ENCODE peak calls at places on chromosomes 4 and X, in four cellular contexts. N, P, Q and B are unnamed samples.

GRCh38 chrX:116285506-116285905 is 115.0 kb downstream of the AGTR2 start:
- DNase-seq in N (no peak), P (no peak), Q (no peak), B (no peak)

GRCh38 chr4:7323872-7324650 is 110.7 kb downstream of the PSAPL1 start:
- DNase-seq in N (peak; percentile 46), P (no peak), Q (no peak), B (no peak)

GRCh38 chr4:168569066-168569908 is 72.4 kb downstream of the PALLD start:
- DNase-seq in N (peak; percentile 32), P (no peak), Q (no peak), B (peak; percentile 49)

GRCh38 chr4:152935661-152936445 is at the start of gene FHDC1:
- DNase-seq in N (peak; percentile 60), P (peak; percentile 60), Q (no peak), B (no peak)

GRCh38 chrX:21375795-21376069 is 1.5 kb downstream of the CNKSR2 start:
- DNase-seq in N (peak; percentile 15), P (no peak), Q (no peak), B (no peak)

GRCh38 chr4:119490335-119490734 is 138.3 kb downstream of the PDE5A start:
- DNase-seq in N (no peak), P (no peak), Q (peak; percentile 32), B (peak; percentile 39)

GRCh38 chr4:112060212-112060611 is 85.0 kb upstream of the FAM241A start:
- DNase-seq in N (no peak), P (no peak), Q (peak; percentile 11), B (peak; percentile 41)

GRCh38 chr4:13640149-13640671 is 12.7 kb upstream of the BOD1L1 start:
- DNase-seq in N (peak; percentile 19), P (no peak), Q (no peak), B (peak; percentile 84)

GRCh38 chrX:127606590-127606989 is 445.6 kb downstream of the ACTRT1 start:
- DNase-seq in N (no peak), P (no peak), Q (no peak), B (no peak)

GRCh38 chrX:149151805-149152757 is 353.0 kb downstream of the IDS start:
- DNase-seq in N (no peak), P (no peak), Q (no peak), B (peak; percentile 38)

GRCh38 chr4:36269116-36269515 is 12.3 kb upstream of the DTHD1 start:
- DNase-seq in N (no peak), P (no peak), Q (no peak), B (no peak)

GRCh38 chr4:139528377-139529005 is 27.5 kb downstream of the SETD7 start:
- DNase-seq in N (no peak), P (no peak), Q (no peak), B (peak; percentile 97)

GRCh38 chr4:95124906-95125504 is 367.2 kb downstream of the BMPR1B start:
- DNase-seq in N (peak; percentile 54), P (no peak), Q (peak; percentile 25), B (peak; percentile 77)

GRCh38 chrX:13029341-13029740 is 15.1 kb downstream of the FAM9C start:
- DNase-seq in N (no peak), P (no peak), Q (no peak), B (peak; percentile 53)

GRCh38 chr4:83334425-83335241 is at the start of gene HPSE:
- DNase-seq in N (peak; percentile 80), P (peak; percentile 90), Q (peak; percentile 72), B (peak; percentile 66)

GRCh38 chr4:144384428-144384827 is 243.9 kb upstream of the GYPA start:
- DNase-seq in N (no peak), P (no peak), Q (no peak), B (no peak)

GRCh38 chr4:48692897-48693296 is 87.2 kb downstream of the FRYL start:
- DNase-seq in N (no peak), P (no peak), Q (no peak), B (no peak)

GRCh38 chr4:126544276-126544675 is 1088.5 kb upstream of the INTU start:
- DNase-seq in N (no peak), P (no peak), Q (no peak), B (no peak)

GRCh38 chr4:9792381-9792780 is 10.9 kb downstream of the DRD5 start:
- DNase-seq in N (no peak), P (no peak), Q (no peak), B (no peak)

GRCh38 chr4:188780028-188780427 is 640.8 kb downstream of the TRIML1 start:
- DNase-seq in N (no peak), P (no peak), Q (no peak), B (peak; percentile 55)

GRCh38 chr4:70737006-70737405 is 15.2 kb downstream of the RUFY3 start:
- DNase-seq in N (no peak), P (no peak), Q (peak; percentile 35), B (peak; percentile 47)

GRCh38 chr4:139077567-139078355 is 62.2 kb downstream of the NOCT start:
- DNase-seq in N (no peak), P (no peak), Q (no peak), B (peak; percentile 12)

GRCh38 chr4:52840531-52841350 is 21.4 kb upstream of the RASL11B start:
- DNase-seq in N (no peak), P (no peak), Q (no peak), B (no peak)

GRCh38 chr4:138062929-138063328 is 179.2 kb downstream of the SLC7A11 start:
- DNase-seq in N (no peak), P (no peak), Q (no peak), B (no peak)

GRCh38 chrX:141467442-141467841 is 117.1 kb downstream of the SPANXA1 start:
- DNase-seq in N (no peak), P (no peak), Q (no peak), B (no peak)

GRCh38 chrX:63350551-63350950 is 581 bp downstream of the SPIN4 start:
- DNase-seq in N (peak; percentile 21), P (no peak), Q (peak; percentile 63), B (peak; percentile 6)

GRCh38 chr4:2961411-2962098 is 1.7 kb downstream of the NOP14 start:
- DNase-seq in N (peak; percentile 47), P (no peak), Q (peak; percentile 62), B (no peak)

GRCh38 chrX:119682019-119682989 is 10.7 kb downstream of the SEPTIN6 start:
- DNase-seq in N (no peak), P (no peak), Q (peak; percentile 63), B (no peak)

GRCh38 chrX:136954930-136955329 is 74.4 kb upstream of the RBMX start:
- DNase-seq in N (no peak), P (no peak), Q (peak; percentile 17), B (peak; percentile 42)

GRCh38 chr4:183288955-183289354 is 31.1 kb downstream of the CLDN22 start:
- DNase-seq in N (no peak), P (no peak), Q (no peak), B (no peak)
- TF ChIP-seq CTCF in N (no peak), P (no peak), Q (no peak), B (no peak)

GRCh38 chrX:30622361-30622760 is 30.9 kb upstream of the GK start:
- DNase-seq in N (no peak), P (no peak), Q (no peak), B (no peak)

GRCh38 chrX:30620125-30620524 is 33.1 kb upstream of the GK start:
- DNase-seq in N (no peak), P (no peak), Q (no peak), B (no peak)

GRCh38 chrX:30620980-30621716 is 32.1 kb upstream of the GK start:
- DNase-seq in N (no peak), P (no peak), Q (no peak), B (peak; percentile 89)

GRCh38 chrX:30615229-30615628 is 37.7 kb upstream of the TASL start:
- DNase-seq in N (no peak), P (no peak), Q (no peak), B (no peak)

DNA sequence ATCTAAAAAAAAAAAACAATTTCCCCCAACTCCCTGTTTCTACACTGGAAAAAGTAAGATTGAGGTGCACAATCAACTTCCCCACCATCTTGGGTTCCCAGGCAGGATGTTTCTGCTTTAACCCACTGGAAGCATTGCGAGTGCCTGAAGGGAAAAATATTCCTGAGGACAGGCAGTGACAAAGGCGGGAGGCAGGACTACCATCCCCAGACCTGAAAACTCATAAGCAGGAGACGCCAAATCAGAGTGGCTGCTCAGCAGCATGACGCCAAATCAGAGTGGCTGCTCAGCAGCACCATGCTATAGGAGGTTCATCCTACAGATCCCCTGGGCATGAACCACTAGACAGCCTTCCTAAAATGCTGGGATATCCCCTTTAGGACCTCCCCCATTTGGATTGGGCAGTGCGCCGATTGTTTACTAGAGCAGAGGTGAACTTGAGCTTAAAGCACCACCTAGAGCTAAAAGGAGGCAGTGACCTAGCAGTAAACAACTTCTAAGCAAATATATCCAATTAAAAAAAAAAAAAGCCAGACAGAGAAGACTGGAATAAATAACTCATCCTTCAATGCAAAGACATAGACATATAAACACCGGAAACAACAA is 35.0 kb upstream of the GK start:
- DNase-seq in N (no peak), P (no peak), Q (peak; percentile 12), B (no peak)
- H3K4me3 ChIP-seq in N (no peak overlapping the region), P (no peak overlapping the region), Q (no peak overlapping the region), B (no peak overlapping the region)

GRCh38 chrX:154375156-154375504 is 696 bp upstream of the FLNA start:
- DNase-seq in N (no peak), P (no peak), Q (no peak), B (no peak)

GRCh38 chrX:154373340-154374306 is 811 bp downstream of the FLNA start:
- DNase-seq in N (no peak), P (no peak), Q (no peak), B (peak; percentile 86)

GRCh38 chrX:154376768-154377167 is 2.3 kb upstream of the EMD start:
- DNase-seq in N (no peak), P (no peak), Q (no peak), B (no peak)

GRCh38 chrX:154372612-154373022 is 1.8 kb downstream of the FLNA start:
- DNase-seq in N (no peak), P (no peak), Q (no peak), B (peak; percentile 47)

GRCh38 chrX:154374361-154375155 is at the start of gene FLNA:
- DNase-seq in N (peak; percentile 43), P (no peak), Q (no peak), B (no peak)
- TF ChIP-seq CTCF in N (peak; percentile 6), P (no peak), Q (peak; percentile 22), B (no peak)

GRCh38 chrX:110504947-110505346 is 146.3 kb downstream of the RTL9 start:
- DNase-seq in N (no peak), P (no peak), Q (no peak), B (no peak)
- H3K4me3 ChIP-seq in N (no peak overlapping the region), P (no peak overlapping the region), Q (no peak overlapping the region), B (no peak overlapping the region)